ENCODE peak calls at places on chromosomes 4 and X, in nine cellular contexts. One of them, this sample, is unnamed. For H3K4me1, the result is how much of the 10 kb centered on the place peaks cover.

GRCh38 chrX:154032653-154033052 is 13.0 kb upstream of the IRAK1 start:
- DNase-seq in adrenal gland: no peak
- DNase-seq in endothelial cell of umbilical vein: no peak
- DNase-seq in CD8-positive, alpha-beta T cell: no peak
- DNase-seq in IMR-90: no peak
- DNase-seq in Peyer's patch: no peak
- DNase-seq in RWPE2: no peak
- DNase-seq in cardiac muscle cell: no peak
- DNase-seq in uterus: no peak
- DNase-seq in this sample: no peak

GRCh38 chrX:51641421-51642021 is 22.8 kb upstream of the CENPVL3 start:
- DNase-seq in IMR-90: peak
- DNase-seq in Peyer's patch: no peak
- DNase-seq in RWPE2: no peak
- DNase-seq in CD8-positive, alpha-beta T cell: no peak
- DNase-seq in adrenal gland: peak
- DNase-seq in endothelial cell of umbilical vein: peak
- DNase-seq in uterus: no peak
- DNase-seq in cardiac muscle cell: peak
- DNase-seq in this sample: peak

GRCh38 chr4:2273221-2273620 is 11.3 kb upstream of the MXD4 start:
- DNase-seq in cardiac muscle cell: no peak
- DNase-seq in RWPE2: no peak
- DNase-seq in adrenal gland: no peak
- DNase-seq in CD8-positive, alpha-beta T cell: no peak
- DNase-seq in uterus: no peak
- DNase-seq in endothelial cell of umbilical vein: no peak
- DNase-seq in IMR-90: no peak
- DNase-seq in Peyer's patch: no peak
- DNase-seq in this sample: no peak

GRCh38 chr4:139654516-139654915 is 11.1 kb upstream of the MGST2 start:
- DNase-seq in adrenal gland: no peak
- DNase-seq in uterus: no peak
- DNase-seq in Peyer's patch: no peak
- DNase-seq in CD8-positive, alpha-beta T cell: no peak
- DNase-seq in endothelial cell of umbilical vein: no peak
- DNase-seq in IMR-90: no peak
- DNase-seq in RWPE2: no peak
- DNase-seq in cardiac muscle cell: no peak
- DNase-seq in this sample: no peak

GRCh38 chr4:79421483-79421882 is 13.5 kb upstream of the GK2 start:
- DNase-seq in adrenal gland: no peak
- DNase-seq in uterus: no peak
- DNase-seq in CD8-positive, alpha-beta T cell: no peak
- DNase-seq in IMR-90: no peak
- DNase-seq in Peyer's patch: no peak
- DNase-seq in RWPE2: no peak
- DNase-seq in endothelial cell of umbilical vein: no peak
- DNase-seq in cardiac muscle cell: no peak
- DNase-seq in this sample: no peak

GRCh38 chr4:105022811-105023667 is 123.6 kb upstream of the TET2 start:
- DNase-seq in IMR-90: peak
- DNase-seq in RWPE2: no peak
- DNase-seq in uterus: no peak
- DNase-seq in Peyer's patch: no peak
- DNase-seq in endothelial cell of umbilical vein: no peak
- DNase-seq in adrenal gland: no peak
- DNase-seq in cardiac muscle cell: peak
- DNase-seq in CD8-positive, alpha-beta T cell: no peak
- DNase-seq in this sample: no peak

GRCh38 chr4:1365271-1366178 is 18.5 kb downstream of the UVSSA start:
- DNase-seq in RWPE2: peak
- DNase-seq in cardiac muscle cell: no peak
- DNase-seq in uterus: no peak
- DNase-seq in Peyer's patch: peak
- DNase-seq in IMR-90: no peak
- DNase-seq in endothelial cell of umbilical vein: no peak
- DNase-seq in adrenal gland: no peak
- DNase-seq in CD8-positive, alpha-beta T cell: no peak
- DNase-seq in this sample: peak

GRCh38 chr4:166895771-166896170 is 338.5 kb downstream of the SPOCK3 start:
- DNase-seq in endothelial cell of umbilical vein: no peak
- DNase-seq in RWPE2: no peak
- DNase-seq in CD8-positive, alpha-beta T cell: no peak
- DNase-seq in Peyer's patch: no peak
- DNase-seq in IMR-90: no peak
- DNase-seq in cardiac muscle cell: no peak
- DNase-seq in adrenal gland: no peak
- DNase-seq in uterus: no peak
- DNase-seq in this sample: no peak

GRCh38 chr4:8581094-8581861 is 1.1 kb downstream of the GPR78 start:
- DNase-seq in Peyer's patch: no peak
- DNase-seq in IMR-90: no peak
- DNase-seq in RWPE2: peak
- DNase-seq in endothelial cell of umbilical vein: no peak
- DNase-seq in cardiac muscle cell: no peak
- DNase-seq in adrenal gland: no peak
- DNase-seq in CD8-positive, alpha-beta T cell: no peak
- DNase-seq in uterus: peak
- DNase-seq in this sample: peak

GRCh38 chr4:128284317-128284716 is 3.3 kb downstream of the PGRMC2 start:
- DNase-seq in uterus: no peak
- DNase-seq in cardiac muscle cell: no peak
- DNase-seq in endothelial cell of umbilical vein: no peak
- DNase-seq in adrenal gland: no peak
- DNase-seq in CD8-positive, alpha-beta T cell: no peak
- DNase-seq in Peyer's patch: no peak
- DNase-seq in IMR-90: no peak
- DNase-seq in RWPE2: no peak
- DNase-seq in this sample: no peak

GRCh38 chrX:38880460-38880859 is 79.2 kb downstream of the MID1IP1 start:
- DNase-seq in adrenal gland: no peak
- DNase-seq in IMR-90: peak
- DNase-seq in CD8-positive, alpha-beta T cell: no peak
- DNase-seq in uterus: no peak
- DNase-seq in RWPE2: no peak
- DNase-seq in cardiac muscle cell: no peak
- DNase-seq in endothelial cell of umbilical vein: peak
- DNase-seq in Peyer's patch: no peak
- DNase-seq in this sample: no peak

DNA sequence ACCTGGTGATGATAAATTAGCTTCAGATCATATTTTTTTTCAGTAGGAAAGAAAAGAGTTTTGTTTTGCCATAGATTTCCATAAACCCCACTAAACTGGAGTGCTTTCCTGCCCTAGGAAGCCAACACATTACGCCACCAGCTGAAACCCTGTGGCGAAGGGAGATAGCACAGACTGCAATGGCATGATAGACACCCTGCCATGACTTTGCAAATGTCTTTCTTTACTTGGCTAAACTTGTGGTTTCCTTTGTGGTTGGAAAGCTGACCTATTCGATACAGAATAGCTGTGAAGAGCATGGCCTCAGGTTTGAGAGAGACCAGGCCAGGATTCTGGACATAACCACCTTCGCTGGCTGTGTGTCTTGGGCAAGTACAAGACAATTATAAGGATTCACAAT is 19.1 kb downstream of the MFAP3L start:
- DNase-seq in cardiac muscle cell: no peak
- DNase-seq in uterus: no peak
- DNase-seq in adrenal gland: no peak
- DNase-seq in Peyer's patch: no peak
- DNase-seq in IMR-90: no peak
- DNase-seq in endothelial cell of umbilical vein: no peak
- DNase-seq in RWPE2: no peak
- DNase-seq in CD8-positive, alpha-beta T cell: no peak
- DNase-seq in this sample: no peak
- H3K4me3 ChIP-seq in cardiac muscle cell: no peak
- H3K4me3 ChIP-seq in uterus: no peak
- H3K4me3 ChIP-seq in adrenal gland: no peak
- H3K4me3 ChIP-seq in Peyer's patch: no peak
- H3K4me3 ChIP-seq in IMR-90: no peak
- H3K4me3 ChIP-seq in endothelial cell of umbilical vein: no peak
- H3K4me3 ChIP-seq in RWPE2: no peak
- H3K4me3 ChIP-seq in CD8-positive, alpha-beta T cell: no peak
- H3K4me3 ChIP-seq in this sample: no peak

GRCh38 chrX:48475774-48476577 is at the start of gene FTSJ1:
- DNase-seq in CD8-positive, alpha-beta T cell: peak
- DNase-seq in Peyer's patch: peak
- DNase-seq in adrenal gland: peak
- DNase-seq in endothelial cell of umbilical vein: peak
- DNase-seq in cardiac muscle cell: peak
- DNase-seq in RWPE2: peak
- DNase-seq in IMR-90: peak
- DNase-seq in uterus: peak
- DNase-seq in this sample: peak

GRCh38 chrX:48474127-48474526 is 1.9 kb upstream of the FTSJ1 start:
- DNase-seq in uterus: no peak
- DNase-seq in endothelial cell of umbilical vein: no peak
- DNase-seq in cardiac muscle cell: no peak
- DNase-seq in RWPE2: no peak
- DNase-seq in adrenal gland: no peak
- DNase-seq in CD8-positive, alpha-beta T cell: no peak
- DNase-seq in IMR-90: no peak
- DNase-seq in Peyer's patch: no peak
- DNase-seq in this sample: peak

GRCh38 chrX:48474581-48474980 is 1.4 kb upstream of the FTSJ1 start:
- DNase-seq in cardiac muscle cell: no peak
- DNase-seq in adrenal gland: no peak
- DNase-seq in RWPE2: no peak
- DNase-seq in endothelial cell of umbilical vein: no peak
- DNase-seq in IMR-90: no peak
- DNase-seq in CD8-positive, alpha-beta T cell: no peak
- DNase-seq in Peyer's patch: no peak
- DNase-seq in uterus: no peak
- DNase-seq in this sample: no peak

GRCh38 chrX:48476919-48477318 is 920 bp downstream of the FTSJ1 start:
- DNase-seq in uterus: no peak
- DNase-seq in endothelial cell of umbilical vein: no peak
- DNase-seq in Peyer's patch: no peak
- DNase-seq in RWPE2: no peak
- DNase-seq in adrenal gland: no peak
- DNase-seq in cardiac muscle cell: no peak
- DNase-seq in IMR-90: no peak
- DNase-seq in CD8-positive, alpha-beta T cell: no peak
- DNase-seq in this sample: no peak

DNA sequence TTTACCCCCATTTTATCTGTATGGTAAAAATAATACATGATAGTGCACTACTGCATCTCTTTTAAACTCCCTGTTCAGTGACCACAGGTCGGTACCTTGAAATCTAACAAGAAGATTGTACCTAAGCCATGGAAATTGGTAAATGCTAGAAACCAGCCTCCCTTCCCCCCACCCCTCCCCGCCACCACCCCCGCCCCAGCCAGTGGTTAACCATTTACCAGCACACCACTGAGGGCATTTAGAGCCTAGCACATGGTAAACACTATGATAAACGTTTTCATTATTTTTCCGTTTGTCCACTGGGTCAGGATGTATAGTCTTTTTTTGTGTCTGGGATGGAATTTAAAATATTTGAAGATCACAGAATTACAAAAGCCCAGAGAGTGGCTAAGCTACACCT is 704 bp upstream of the FTSJ1 start:
- DNase-seq in RWPE2: no peak
- DNase-seq in endothelial cell of umbilical vein: no peak
- DNase-seq in adrenal gland: no peak
- DNase-seq in CD8-positive, alpha-beta T cell: no peak
- DNase-seq in IMR-90: no peak
- DNase-seq in uterus: no peak
- DNase-seq in Peyer's patch: no peak
- DNase-seq in cardiac muscle cell: no peak
- DNase-seq in this sample: peak
- H3K4me1 ChIP-seq in RWPE2: under half
- H3K4me1 ChIP-seq in endothelial cell of umbilical vein: under half
- H3K4me1 ChIP-seq in adrenal gland: under half
- H3K4me1 ChIP-seq in CD8-positive, alpha-beta T cell: under half
- H3K4me1 ChIP-seq in IMR-90: under half
- H3K4me1 ChIP-seq in uterus: under half
- H3K4me1 ChIP-seq in Peyer's patch: under half
- H3K4me1 ChIP-seq in cardiac muscle cell: under half
- H3K4me1 ChIP-seq in this sample: under half

GRCh38 chr4:77040856-77041576 is 34.8 kb downstream of the CCNI start:
- DNase-seq in RWPE2: no peak
- DNase-seq in endothelial cell of umbilical vein: no peak
- DNase-seq in Peyer's patch: no peak
- DNase-seq in IMR-90: peak
- DNase-seq in uterus: no peak
- DNase-seq in CD8-positive, alpha-beta T cell: no peak
- DNase-seq in cardiac muscle cell: no peak
- DNase-seq in adrenal gland: no peak
- DNase-seq in this sample: no peak

GRCh38 chr4:77044458-77045124 is 31.2 kb downstream of the CCNI start:
- DNase-seq in adrenal gland: no peak
- DNase-seq in RWPE2: no peak
- DNase-seq in IMR-90: peak
- DNase-seq in Peyer's patch: no peak
- DNase-seq in cardiac muscle cell: peak
- DNase-seq in endothelial cell of umbilical vein: peak
- DNase-seq in uterus: no peak
- DNase-seq in CD8-positive, alpha-beta T cell: no peak
- DNase-seq in this sample: peak

GRCh38 chr4:77043507-77044131 is 32.2 kb downstream of the CCNI start:
- DNase-seq in uterus: peak
- DNase-seq in IMR-90: peak
- DNase-seq in endothelial cell of umbilical vein: no peak
- DNase-seq in RWPE2: no peak
- DNase-seq in Peyer's patch: no peak
- DNase-seq in CD8-positive, alpha-beta T cell: no peak
- DNase-seq in cardiac muscle cell: peak
- DNase-seq in adrenal gland: no peak
- DNase-seq in this sample: no peak

GRCh38 chr4:77047037-77047436 is 28.8 kb downstream of the CCNI start:
- DNase-seq in cardiac muscle cell: peak
- DNase-seq in CD8-positive, alpha-beta T cell: no peak
- DNase-seq in adrenal gland: no peak
- DNase-seq in RWPE2: no peak
- DNase-seq in endothelial cell of umbilical vein: peak
- DNase-seq in IMR-90: peak
- DNase-seq in uterus: no peak
- DNase-seq in Peyer's patch: no peak
- DNase-seq in this sample: no peak

GRCh38 chr4:77045490-77045889 is 30.3 kb downstream of the CCNI start:
- DNase-seq in adrenal gland: no peak
- DNase-seq in RWPE2: no peak
- DNase-seq in CD8-positive, alpha-beta T cell: no peak
- DNase-seq in IMR-90: peak
- DNase-seq in cardiac muscle cell: peak
- DNase-seq in uterus: no peak
- DNase-seq in endothelial cell of umbilical vein: no peak
- DNase-seq in Peyer's patch: no peak
- DNase-seq in this sample: no peak
- TF ChIP-seq CTCF in adrenal gland: no peak
- TF ChIP-seq CTCF in RWPE2: no peak
- TF ChIP-seq CTCF in CD8-positive, alpha-beta T cell: no peak
- TF ChIP-seq CTCF in IMR-90: peak
- TF ChIP-seq CTCF in cardiac muscle cell: peak
- TF ChIP-seq CTCF in uterus: peak
- TF ChIP-seq CTCF in endothelial cell of umbilical vein: peak
- TF ChIP-seq CTCF in Peyer's patch: peak
- TF ChIP-seq CTCF in this sample: no peak

DNA sequence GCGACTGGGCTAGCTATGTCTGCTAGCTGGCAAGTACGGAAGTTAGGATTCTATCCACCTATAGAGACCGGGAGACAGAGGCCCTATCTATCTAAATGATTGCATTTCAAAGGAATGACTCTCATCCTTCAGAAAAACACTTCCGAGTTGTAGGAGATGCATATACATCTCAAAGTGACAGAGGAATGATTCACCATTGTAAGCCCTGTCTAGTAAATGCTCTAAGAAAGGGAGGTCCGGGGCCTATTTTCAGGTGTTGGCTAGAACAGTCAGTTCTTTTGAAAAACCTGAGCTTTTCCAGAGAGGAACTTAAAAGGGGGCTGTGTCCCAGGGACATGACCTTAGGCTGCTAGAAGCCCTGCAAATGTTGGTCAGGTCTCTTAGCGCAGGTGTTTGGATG is 262.9 kb upstream of the IL1RAPL1 start:
- DNase-seq in uterus: no peak
- DNase-seq in cardiac muscle cell: no peak
- DNase-seq in CD8-positive, alpha-beta T cell: no peak
- DNase-seq in Peyer's patch: no peak
- DNase-seq in IMR-90: no peak
- DNase-seq in RWPE2: no peak
- DNase-seq in endothelial cell of umbilical vein: no peak
- DNase-seq in adrenal gland: no peak
- DNase-seq in this sample: no peak
- H3K4me3 ChIP-seq in uterus: no peak
- H3K4me3 ChIP-seq in cardiac muscle cell: no peak
- H3K4me3 ChIP-seq in CD8-positive, alpha-beta T cell: no peak
- H3K4me3 ChIP-seq in Peyer's patch: no peak
- H3K4me3 ChIP-seq in IMR-90: no peak
- H3K4me3 ChIP-seq in RWPE2: no peak
- H3K4me3 ChIP-seq in endothelial cell of umbilical vein: no peak
- H3K4me3 ChIP-seq in adrenal gland: no peak
- H3K4me3 ChIP-seq in this sample: no peak

This sample was measured in Caco-2.